ENCODE peak calls at places on chromosomes 2 and 18, in seven cellular contexts. M is kidney; F is GOT3; P is right cardiac atrium; H is stimulated activated CD4-positive, alpha-beta T cell treated with anti-CD3 and anti-CD28 coated beads, Interleukin-2, amount 100 ng/mL, for 48 hours; U is HEK293T; L is amniotic stem cell. K is an unnamed sample.

GRCh38 chr2:187959821-187960220 is 331.9 kb upstream of the GULP1 start:
- DNase-seq in M (no peak), F (no peak), P (no peak), H (no peak), U (no peak), L (no peak), K (no peak)

GRCh38 chr2:108220942-108221541 is 18.7 kb upstream of the SULT1C3 start:
- DNase-seq in M (peak), F (no peak), P (peak), H (no peak), U (no peak), L (no peak), K (no peak)

GRCh38 chr2:241189856-241190201 is 1.4 kb downstream of the ANO7 start:
- DNase-seq in M (peak), F (no peak), P (no peak), H (no peak), U (no peak), L (no peak), K (no peak)

GRCh38 chr2:200765139-200765951 is 46.4 kb upstream of the BZW1 start:
- DNase-seq in M (no peak), F (peak), P (no peak), H (peak), U (no peak), L (peak), K (no peak)

GRCh38 chr2:156538083-156538504 is 101.9 kb downstream of the GPD2 start:
- DNase-seq in M (no peak), F (no peak), P (no peak), H (no peak), U (no peak), L (no peak), K (no peak)

GRCh38 chr2:241775223-241776177 is 1.1 kb upstream of the GAL3ST2 start:
- DNase-seq in M (no peak), F (no peak), P (no peak), H (no peak), U (no peak), L (no peak), K (no peak)

GRCh38 chr2:104976603-104977120 is 61.2 kb upstream of the MRPS9 start:
- DNase-seq in M (no peak), F (no peak), P (no peak), H (peak), U (peak), L (no peak), K (no peak)

GRCh38 chr18:364221-364620 is 96.4 kb upstream of the THOC1 start:
- DNase-seq in M (no peak), F (no peak), P (no peak), H (no peak), U (no peak), L (no peak), K (no peak)

GRCh38 chr2:37827911-37828411 is 97.1 kb upstream of the RMDN2 start:
- DNase-seq in M (no peak), F (peak), P (no peak), H (no peak), U (peak), L (no peak), K (no peak)

GRCh38 chr2:2845796-2846315 is 514.8 kb upstream of the MYT1L start:
- DNase-seq in M (no peak), F (no peak), P (no peak), H (no peak), U (no peak), L (no peak), K (no peak)

GRCh38 chr2:28652217-28652616 is 99.4 kb upstream of the PPP1CB start:
- DNase-seq in M (no peak), F (no peak), P (no peak), H (no peak), U (no peak), L (no peak), K (no peak)

GRCh38 chr2:62202019-62202722 is 6.3 kb downstream of the B3GNT2 start:
- DNase-seq in M (no peak), F (no peak), P (no peak), H (no peak), U (no peak), L (no peak), K (no peak)